ENCODE peak calls at places on chromosome 19, in eight cellular contexts. One of them, this sample, is unnamed. For H3K36me3, the result is how much of the 10 kb centered on the place peaks cover.

GRCh38 chr19:6352381-6353165 is 8.8 kb upstream of the CLPP start:
- DNase-seq in body of pancreas: no peak
- DNase-seq in cardiac muscle cell: no peak
- DNase-seq in osteoblast: no peak
- DNase-seq in colonic mucosa: no peak
- DNase-seq in lower lobe of right lung: no peak
- DNase-seq in testis: no peak
- DNase-seq in breast epithelium: no peak
- DNase-seq in this sample: no peak

GRCh38 chr19:27796540-27796939 is 1416.4 kb downstream of the UQCRFS1 start:
- DNase-seq in body of pancreas: no peak
- DNase-seq in cardiac muscle cell: no peak
- DNase-seq in osteoblast: no peak
- DNase-seq in colonic mucosa: no peak
- DNase-seq in lower lobe of right lung: no peak
- DNase-seq in testis: no peak
- DNase-seq in breast epithelium: no peak
- DNase-seq in this sample: no peak

GRCh38 chr19:18091217-18091608 is 4.5 kb upstream of the IL12RB1 start:
- DNase-seq in body of pancreas: peak
- DNase-seq in cardiac muscle cell: no peak
- DNase-seq in osteoblast: no peak
- DNase-seq in colonic mucosa: peak
- DNase-seq in lower lobe of right lung: peak
- DNase-seq in testis: peak
- DNase-seq in breast epithelium: peak
- DNase-seq in this sample: no peak

GRCh38 chr19:35266149-35266903 is 2.4 kb upstream of the USF2 start:
- DNase-seq in body of pancreas: peak
- DNase-seq in cardiac muscle cell: no peak
- DNase-seq in osteoblast: peak
- DNase-seq in colonic mucosa: no peak
- DNase-seq in lower lobe of right lung: peak
- DNase-seq in testis: peak
- DNase-seq in breast epithelium: no peak
- DNase-seq in this sample: peak

GRCh38 chr19:16671652-16672274 is 10.8 kb downstream of the TMEM38A start:
- DNase-seq in body of pancreas: no peak
- DNase-seq in cardiac muscle cell: peak
- DNase-seq in osteoblast: peak
- DNase-seq in colonic mucosa: peak
- DNase-seq in lower lobe of right lung: no peak
- DNase-seq in testis: no peak
- DNase-seq in breast epithelium: no peak
- DNase-seq in this sample: peak

GRCh38 chr19:32022044-32022945 is 323.1 kb upstream of the ZNF507 start:
- DNase-seq in body of pancreas: no peak
- DNase-seq in cardiac muscle cell: no peak
- DNase-seq in osteoblast: peak
- DNase-seq in colonic mucosa: no peak
- DNase-seq in lower lobe of right lung: no peak
- DNase-seq in testis: no peak
- DNase-seq in breast epithelium: no peak
- DNase-seq in this sample: no peak

GRCh38 chr19:47253467-47253881 is 2.9 kb upstream of the CCDC9 start:
- DNase-seq in body of pancreas: no peak
- DNase-seq in cardiac muscle cell: no peak
- DNase-seq in osteoblast: peak
- DNase-seq in colonic mucosa: no peak
- DNase-seq in lower lobe of right lung: no peak
- DNase-seq in testis: no peak
- DNase-seq in breast epithelium: no peak
- DNase-seq in this sample: peak

GRCh38 chr19:4987286-4987685 is 18.4 kb downstream of the KDM4B start:
- DNase-seq in body of pancreas: no peak
- DNase-seq in cardiac muscle cell: peak
- DNase-seq in osteoblast: no peak
- DNase-seq in colonic mucosa: no peak
- DNase-seq in lower lobe of right lung: no peak
- DNase-seq in testis: no peak
- DNase-seq in breast epithelium: no peak
- DNase-seq in this sample: no peak

GRCh38 chr19:51158474-51159129 is 16.5 kb downstream of the SIGLEC7 start:
- DNase-seq in body of pancreas: peak
- DNase-seq in cardiac muscle cell: peak
- DNase-seq in osteoblast: no peak
- DNase-seq in colonic mucosa: peak
- DNase-seq in lower lobe of right lung: peak
- DNase-seq in testis: peak
- DNase-seq in breast epithelium: peak
- DNase-seq in this sample: peak

GRCh38 chr19:17346109-17346671 is 8.8 kb downstream of the GTPBP3 start:
- DNase-seq in body of pancreas: peak
- DNase-seq in cardiac muscle cell: peak
- DNase-seq in osteoblast: peak
- DNase-seq in colonic mucosa: peak
- DNase-seq in lower lobe of right lung: peak
- DNase-seq in testis: peak
- DNase-seq in breast epithelium: no peak
- DNase-seq in this sample: peak

GRCh38 chr19:33904681-33905080 is 108.0 kb downstream of the KCTD15 start:
- DNase-seq in body of pancreas: peak
- DNase-seq in cardiac muscle cell: peak
- DNase-seq in osteoblast: no peak
- DNase-seq in colonic mucosa: no peak
- DNase-seq in lower lobe of right lung: no peak
- DNase-seq in testis: no peak
- DNase-seq in breast epithelium: peak
- DNase-seq in this sample: peak

GRCh38 chr19:29779921-29780320 is 31.9 kb upstream of the CCNE1 start:
- DNase-seq in body of pancreas: no peak
- DNase-seq in cardiac muscle cell: peak
- DNase-seq in osteoblast: no peak
- DNase-seq in colonic mucosa: no peak
- DNase-seq in lower lobe of right lung: no peak
- DNase-seq in testis: no peak
- DNase-seq in breast epithelium: no peak
- DNase-seq in this sample: no peak

GRCh38 chr19:57302020-57302465 is 18.2 kb upstream of the ZNF543 start:
- DNase-seq in body of pancreas: no peak
- DNase-seq in cardiac muscle cell: no peak
- DNase-seq in osteoblast: peak
- DNase-seq in colonic mucosa: no peak
- DNase-seq in lower lobe of right lung: no peak
- DNase-seq in testis: no peak
- DNase-seq in breast epithelium: peak
- DNase-seq in this sample: peak

GRCh38 chr19:16148443-16149045 is 5.1 kb downstream of the HSH2D start:
- DNase-seq in body of pancreas: no peak
- DNase-seq in cardiac muscle cell: no peak
- DNase-seq in osteoblast: peak
- DNase-seq in colonic mucosa: no peak
- DNase-seq in lower lobe of right lung: no peak
- DNase-seq in testis: no peak
- DNase-seq in breast epithelium: no peak
- DNase-seq in this sample: no peak

GRCh38 chr19:8640402-8641004 is 10.1 kb downstream of the NFILZ start:
- DNase-seq in body of pancreas: peak
- DNase-seq in cardiac muscle cell: no peak
- DNase-seq in osteoblast: no peak
- DNase-seq in colonic mucosa: no peak
- DNase-seq in lower lobe of right lung: peak
- DNase-seq in testis: peak
- DNase-seq in breast epithelium: no peak
- DNase-seq in this sample: no peak

GRCh38 chr19:31110331-31110730 is 238.9 kb downstream of the TSHZ3 start:
- DNase-seq in body of pancreas: no peak
- DNase-seq in cardiac muscle cell: peak
- DNase-seq in osteoblast: peak
- DNase-seq in colonic mucosa: no peak
- DNase-seq in lower lobe of right lung: no peak
- DNase-seq in testis: no peak
- DNase-seq in breast epithelium: no peak
- DNase-seq in this sample: peak

DNA sequence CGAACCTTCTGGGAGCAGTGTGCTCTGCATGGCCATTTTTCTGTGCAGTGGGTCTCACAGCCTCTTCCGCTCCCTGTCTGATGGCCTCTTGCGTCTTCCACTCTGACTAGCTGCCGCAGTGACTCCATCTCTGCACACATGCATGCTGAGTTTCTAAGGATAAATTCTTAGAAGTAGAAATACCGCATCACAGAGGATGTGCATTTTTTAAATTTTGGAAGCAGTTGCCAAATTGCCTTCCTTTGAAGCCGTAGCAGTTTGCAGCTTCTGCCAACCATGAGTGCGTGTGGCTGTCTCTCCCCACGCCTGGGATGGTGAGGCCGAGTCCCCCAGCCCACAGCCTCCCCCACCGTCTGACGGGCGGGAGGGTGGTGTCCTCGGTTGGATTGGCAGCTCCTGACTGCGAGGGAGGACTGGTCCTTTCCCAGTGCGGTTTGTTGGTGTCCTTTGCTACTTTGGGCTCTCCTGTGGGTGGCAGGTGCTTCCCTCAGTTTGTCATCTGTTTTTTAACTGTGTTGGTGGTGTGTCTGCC is 9.8 kb downstream of the FZR1 start:
- DNase-seq in body of pancreas: no peak
- DNase-seq in cardiac muscle cell: no peak
- DNase-seq in osteoblast: no peak
- DNase-seq in colonic mucosa: no peak
- DNase-seq in lower lobe of right lung: no peak
- DNase-seq in testis: no peak
- DNase-seq in breast epithelium: no peak
- DNase-seq in this sample: no peak
- H3K36me3 ChIP-seq in body of pancreas: under half
- H3K36me3 ChIP-seq in cardiac muscle cell: under half
- H3K36me3 ChIP-seq in osteoblast: under half
- H3K36me3 ChIP-seq in colonic mucosa: under half
- H3K36me3 ChIP-seq in lower lobe of right lung: under half
- H3K36me3 ChIP-seq in testis: under half
- H3K36me3 ChIP-seq in breast epithelium: under half
- H3K36me3 ChIP-seq in this sample: under half

DNA sequence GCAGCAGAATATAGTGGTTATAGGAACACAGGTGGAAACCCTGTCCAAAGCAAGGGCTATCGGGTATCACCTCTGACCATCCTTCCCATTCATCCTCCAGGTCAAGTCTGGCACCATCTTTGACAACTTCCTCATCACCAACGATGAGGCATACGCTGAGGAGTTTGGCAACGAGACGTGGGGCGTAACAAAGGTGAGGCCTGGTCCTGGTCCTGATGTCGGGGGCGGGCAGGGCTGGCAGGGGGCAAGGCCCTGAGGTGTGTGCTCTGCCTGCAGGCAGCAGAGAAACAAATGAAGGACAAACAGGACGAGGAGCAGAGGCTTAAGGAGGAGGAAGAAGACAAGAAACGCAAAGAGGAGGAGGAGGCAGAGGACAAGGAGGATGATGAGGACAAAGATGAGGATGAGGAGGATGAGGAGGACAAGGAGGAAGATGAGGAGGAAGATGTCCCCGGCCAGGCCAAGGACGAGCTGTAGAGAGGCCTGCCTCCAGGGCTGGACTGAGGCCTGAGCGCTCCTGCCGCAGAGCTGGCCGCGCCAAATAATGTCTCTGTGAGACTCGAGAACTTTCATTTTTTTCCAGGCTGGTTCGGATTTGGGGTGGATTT is 2.1 kb upstream of the RAD23A start:
- DNase-seq in body of pancreas: no peak
- DNase-seq in cardiac muscle cell: no peak
- DNase-seq in osteoblast: peak
- DNase-seq in colonic mucosa: no peak
- DNase-seq in lower lobe of right lung: no peak
- DNase-seq in testis: no peak
- DNase-seq in breast epithelium: no peak
- DNase-seq in this sample: no peak
- H3K36me3 ChIP-seq in body of pancreas: under half
- H3K36me3 ChIP-seq in cardiac muscle cell: under half
- H3K36me3 ChIP-seq in osteoblast: half or more
- H3K36me3 ChIP-seq in colonic mucosa: under half
- H3K36me3 ChIP-seq in lower lobe of right lung: half or more
- H3K36me3 ChIP-seq in testis: under half
- H3K36me3 ChIP-seq in breast epithelium: under half
- H3K36me3 ChIP-seq in this sample: half or more

DNA sequence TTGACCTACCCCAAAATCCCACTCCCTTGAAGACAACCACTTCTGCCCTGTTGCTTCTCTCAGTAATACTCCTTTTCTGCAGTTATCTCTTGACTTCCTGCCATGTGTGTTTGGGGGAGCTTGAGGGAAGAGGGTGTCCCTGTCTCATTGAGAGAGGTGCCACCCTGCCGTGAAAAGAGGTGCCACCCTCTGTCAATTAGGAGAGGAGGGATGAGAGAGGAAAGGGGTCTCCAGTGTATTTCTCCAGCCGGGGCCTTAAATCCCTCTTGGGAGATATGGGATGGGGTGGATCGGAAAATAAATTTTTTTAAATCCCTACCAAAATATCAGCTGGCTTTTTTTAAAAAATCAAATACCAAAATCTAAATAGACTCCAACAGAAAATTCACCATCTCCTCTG is 16.5 kb downstream of the PLD3 start:
- DNase-seq in body of pancreas: no peak
- DNase-seq in cardiac muscle cell: no peak
- DNase-seq in osteoblast: peak
- DNase-seq in colonic mucosa: no peak
- DNase-seq in lower lobe of right lung: no peak
- DNase-seq in testis: no peak
- DNase-seq in breast epithelium: no peak
- DNase-seq in this sample: no peak
- H3K36me3 ChIP-seq in body of pancreas: under half
- H3K36me3 ChIP-seq in cardiac muscle cell: under half
- H3K36me3 ChIP-seq in osteoblast: under half
- H3K36me3 ChIP-seq in colonic mucosa: under half
- H3K36me3 ChIP-seq in lower lobe of right lung: under half
- H3K36me3 ChIP-seq in testis: under half
- H3K36me3 ChIP-seq in breast epithelium: under half
- H3K36me3 ChIP-seq in this sample: under half

DNA sequence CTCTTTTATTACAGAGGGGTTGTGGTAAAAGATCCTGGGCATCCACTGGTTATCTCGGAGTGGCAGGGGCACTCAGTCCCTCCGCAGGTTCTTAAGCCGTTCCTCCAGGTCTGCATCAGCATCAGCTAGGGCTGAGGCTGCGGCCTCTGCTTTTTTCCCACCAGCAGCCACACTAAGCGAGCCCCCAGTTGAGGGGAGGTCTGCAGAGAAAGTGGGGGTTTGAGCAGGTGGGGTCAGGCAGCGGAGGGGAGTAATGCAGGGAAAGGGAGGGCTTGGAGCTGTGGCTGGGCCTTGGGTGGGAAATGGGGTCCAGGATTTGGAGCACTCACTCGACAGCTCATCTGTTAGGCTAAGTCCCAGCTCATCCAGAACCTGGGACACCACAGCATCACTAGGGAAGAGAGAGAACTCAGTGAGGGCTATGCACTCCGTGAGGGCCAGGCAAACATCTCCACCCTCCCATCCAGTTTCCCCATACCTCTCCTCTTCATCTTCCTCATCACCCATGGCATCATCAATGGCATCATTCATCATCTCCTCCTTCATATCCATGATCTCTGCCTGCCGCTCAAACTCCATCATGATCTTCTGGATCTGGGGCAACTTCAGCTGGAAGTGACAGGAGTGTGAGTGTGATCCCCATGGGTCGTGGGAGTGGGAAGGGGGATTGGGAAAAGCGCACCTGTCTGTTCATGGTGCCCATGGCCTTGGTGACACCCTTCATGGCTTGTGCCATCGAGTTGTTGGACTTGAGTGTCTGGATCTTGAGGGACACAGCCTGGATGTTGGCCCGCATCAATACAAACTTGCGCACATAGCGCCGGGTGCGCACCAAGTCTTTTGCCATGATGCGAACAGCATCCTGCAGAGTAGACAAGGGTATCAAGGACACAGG is 3.1 kb downstream of the CHMP2A start:
- DNase-seq in body of pancreas: no peak
- DNase-seq in cardiac muscle cell: no peak
- DNase-seq in osteoblast: no peak
- DNase-seq in colonic mucosa: no peak
- DNase-seq in lower lobe of right lung: no peak
- DNase-seq in testis: no peak
- DNase-seq in breast epithelium: no peak
- DNase-seq in this sample: no peak
- H3K36me3 ChIP-seq in body of pancreas: under half
- H3K36me3 ChIP-seq in cardiac muscle cell: half or more
- H3K36me3 ChIP-seq in osteoblast: half or more
- H3K36me3 ChIP-seq in colonic mucosa: under half
- H3K36me3 ChIP-seq in lower lobe of right lung: half or more
- H3K36me3 ChIP-seq in testis: under half
- H3K36me3 ChIP-seq in breast epithelium: under half
- H3K36me3 ChIP-seq in this sample: half or more